ENCODE peak calls at places on chromosomes 6 and 20, in five cellular contexts. N is WTC11; K is mucosa of gallbladder; D is activated naive CD8-positive, alpha-beta T cell treated with anti-CD3 and anti-CD28 coated beads, Interleukin-2, amount 50 U/mL, for 24 hours; A is Peyer's patch. J is an unnamed sample.

GRCh38 chr6:23826587-23826986 is 299.4 kb upstream of the NRSN1 start:
- DNase-seq in N (no peak), K (no peak), D (no peak), A (no peak), J (no peak)

GRCh38 chr6:148745926-148746325 is 904 bp upstream of the UST start:
- DNase-seq in N (no peak), K (no peak), D (no peak), A (no peak), J (peak; percentile 29)

GRCh38 chr6:27893836-27894807 is 18.1 kb downstream of the OR2B2 start:
- DNase-seq in N (peak; percentile 68), K (peak; percentile 91), D (peak; percentile 79), A (peak; percentile 94), J (peak; percentile 65)

GRCh38 chr20:14829897-14830296 is 492.5 kb upstream of the FLRT3 start:
- DNase-seq in N (no peak), K (no peak), D (no peak), A (no peak), J (no peak)

GRCh38 chr20:38167851-38168760 is 3.0 kb upstream of the TGM2 start:
- DNase-seq in N (no peak), K (peak; percentile 78), D (no peak), A (peak; percentile 70), J (peak; percentile 64)

GRCh38 chr20:24906806-24907205 is 42.3 kb upstream of the CST7 start:
- DNase-seq in N (no peak), K (no peak), D (no peak), A (no peak), J (no peak)

GRCh38 chr6:108260126-108260808 is 573 bp downstream of the SNX3 start:
- DNase-seq in N (peak; percentile 45), K (peak; percentile 35), D (peak; percentile 26), A (peak; percentile 68), J (peak; percentile 46)

GRCh38 chr20:19588731-19589130 is 169.3 kb upstream of the RIN2 start:
- DNase-seq in N (no peak), K (peak; percentile 35), D (no peak), A (no peak), J (no peak)

GRCh38 chr6:15770347-15771143 is 107.7 kb upstream of the DTNBP1 start:
- DNase-seq in N (no peak), K (no peak), D (peak; percentile 12), A (no peak), J (no peak)

GRCh38 chr20:34643919-34644318 is 33.0 kb downstream of the PIGU start:
- DNase-seq in N (no peak), K (no peak), D (no peak), A (no peak), J (no peak)

GRCh38 chr6:99521557-99522286 is 6.5 kb upstream of the USP45 start:
- DNase-seq in N (peak; percentile 13), K (no peak), D (no peak), A (no peak), J (no peak)

GRCh38 chr20:37611346-37611745 is 82.5 kb upstream of the CTNNBL1 start:
- DNase-seq in N (no peak), K (no peak), D (no peak), A (no peak), J (no peak)

GRCh38 chr20:17589161-17589834 is 19.4 kb downstream of the DSTN start:
- DNase-seq in N (no peak), K (no peak), D (no peak), A (no peak), J (no peak)

GRCh38 chr6:51654647-51655046 is 432.8 kb downstream of the PKHD1 start:
- DNase-seq in N (no peak), K (no peak), D (no peak), A (no peak), J (no peak)

GRCh38 chr6:38432079-38432478 is 207.7 kb downstream of the BTBD9 start:
- DNase-seq in N (no peak), K (no peak), D (no peak), A (no peak), J (no peak)

GRCh38 chr6:158279615-158280014 is 32.6 kb upstream of the TULP4 start:
- DNase-seq in N (no peak), K (no peak), D (no peak), A (no peak), J (no peak)

GRCh38 chr6:37502703-37503485 is 3.2 kb upstream of the CCDC167 start:
- DNase-seq in N (no peak), K (no peak), D (peak; percentile 37), A (no peak), J (no peak)

GRCh38 chr6:132179955-132180354 is 221.3 kb downstream of the MOXD1 start:
- DNase-seq in N (no peak), K (no peak), D (no peak), A (no peak), J (no peak)

GRCh38 chr20:38926934-38927616 is 858 bp downstream of the FAM83D start:
- DNase-seq in N (no peak), K (no peak), D (no peak), A (no peak), J (no peak)

GRCh38 chr6:41818271-41819054 is 31.0 kb downstream of the TOMM6 start:
- DNase-seq in N (no peak), K (no peak), D (no peak), A (no peak), J (no peak)

GRCh38 chr6:128725271-128726233 is 157.4 kb upstream of the LAMA2 start:
- DNase-seq in N (no peak), K (no peak), D (peak; percentile 26), A (no peak), J (no peak)

GRCh38 chr6:15413558-15414257 is 167.8 kb downstream of the JARID2 start:
- DNase-seq in N (no peak), K (no peak), D (no peak), A (no peak), J (no peak)

GRCh38 chr6:131807644-131808459 is at the start of gene ENPP1:
- DNase-seq in N (peak; percentile 80), K (peak; percentile 42), D (peak; percentile 55), A (peak; percentile 78), J (peak; percentile 77)

GRCh38 chr6:88517737-88518136 is 351.6 kb upstream of the CNR1 start:
- DNase-seq in N (no peak), K (no peak), D (no peak), A (no peak), J (no peak)

GRCh38 chr20:4959582-4959981 is 41.7 kb downstream of the SLC23A2 start:
- DNase-seq in N (no peak), K (no peak), D (no peak), A (no peak), J (no peak)

GRCh38 chr20:38426006-38426405 is 9.1 kb downstream of the SNHG17 start:
- DNase-seq in N (no peak), K (no peak), D (peak; percentile 35), A (no peak), J (no peak)

GRCh38 chr6:134201716-134202115 is 116.2 kb downstream of the SGK1 start:
- DNase-seq in N (no peak), K (no peak), D (no peak), A (no peak), J (no peak)

GRCh38 chr6:87700729-87701675 is 1.0 kb downstream of the AKIRIN2 start:
- DNase-seq in N (no peak), K (no peak), D (peak; percentile 39), A (peak; percentile 65), J (peak; percentile 23)

GRCh38 chr6:2765896-2766766 is 938 bp downstream of the WRNIP1 start:
- DNase-seq in N (peak; percentile 47), K (no peak), D (peak; percentile 56), A (peak; percentile 65), J (peak; percentile 60)

GRCh38 chr6:20840675-20841074 is 306.4 kb downstream of the CDKAL1 start:
- DNase-seq in N (no peak), K (no peak), D (no peak), A (no peak), J (no peak)

GRCh38 chr20:57810511-57811372 is 100.9 kb upstream of the PMEPA1 start:
- DNase-seq in N (no peak), K (peak; percentile 65), D (no peak), A (peak; percentile 51), J (no peak)